ENCODE peak calls at places on chromosomes 7 and 10, in nine cellular contexts. H is right cardiac atrium; L is fibroblast of lung; Q is PC-3; C is astrocyte of the cerebellum; B is IMR-90; D is choroid plexus epithelial cell; E is effector memory CD4-positive, alpha-beta T cell; I is CD8-positive, alpha-beta memory T cell. F is an unnamed sample.

GRCh38 chr10:70587045-70587658 is 15.4 kb downstream of the PRF1 start:
- DNase-seq in I (no peak), D (no peak), Q (no peak), C (no peak), L (no peak), E (no peak), B (no peak), H (no peak), F (no peak)

GRCh38 chr10:29811751-29812427 is 177.1 kb upstream of the SVIL start:
- DNase-seq in D (peak), L (peak), E (no peak), I (no peak), B (peak), H (peak), C (peak), Q (peak), F (no peak)

GRCh38 chr10:43082087-43082486 is 5.2 kb downstream of the RET start:
- DNase-seq in Q (no peak), B (no peak), H (no peak), E (no peak), L (no peak), C (no peak), D (no peak), I (no peak), F (no peak)

GRCh38 chr10:90306187-90306586 is 551.7 kb downstream of the HTR7 start:
- DNase-seq in E (no peak), C (peak), B (peak), H (no peak), L (peak), Q (peak), D (peak), I (no peak), F (no peak)

GRCh38 chr10:8677642-8678041 is 623.2 kb downstream of the GATA3 start:
- DNase-seq in H (no peak), D (no peak), I (no peak), Q (no peak), B (no peak), E (no peak), C (no peak), L (no peak), F (no peak)

GRCh38 chr7:37354661-37355131 is 94.0 kb downstream of the ELMO1 start:
- DNase-seq in E (no peak), B (no peak), C (peak), L (peak), I (no peak), H (peak), D (peak), Q (no peak), F (no peak)

GRCh38 chr7:75638607-75639070 is 100.1 kb downstream of the HIP1 start:
- DNase-seq in L (peak), E (no peak), D (no peak), Q (peak), C (no peak), H (peak), I (no peak), B (peak), F (no peak)

GRCh38 chr7:138854115-138854645 is 56.2 kb upstream of the ATP6V0A4 start:
- DNase-seq in D (peak), I (no peak), E (no peak), L (peak), Q (peak), H (no peak), B (no peak), C (no peak), F (no peak)

GRCh38 chr10:133359554-133359971 is 1.7 kb upstream of the FUOM start:
- DNase-seq in E (peak), B (no peak), I (no peak), H (no peak), D (no peak), L (no peak), C (no peak), Q (peak), F (no peak)

GRCh38 chr10:63213489-63213888 is 80.4 kb downstream of the NRBF2 start:
- DNase-seq in Q (no peak), C (no peak), L (no peak), H (no peak), I (no peak), B (no peak), D (no peak), E (no peak), F (no peak)

GRCh38 chr10:10780746-10781145 is 236.9 kb upstream of the CELF2 start:
- DNase-seq in B (peak), C (no peak), Q (no peak), L (peak), E (no peak), H (no peak), I (no peak), D (peak), F (no peak)

GRCh38 chr7:90459888-90460287 is 9.6 kb upstream of the PTTG1IP2 start:
- DNase-seq in L (no peak), C (no peak), I (no peak), Q (peak), H (no peak), B (peak), E (no peak), D (no peak), F (no peak)

GRCh38 chr10:16599662-16600061 is 78.0 kb upstream of the C1QL3 start:
- DNase-seq in C (no peak), Q (no peak), E (no peak), H (no peak), L (no peak), B (no peak), I (no peak), D (no peak), F (no peak)

GRCh38 chr7:149885191-149886017 is 11.6 kb downstream of the ATP6V0E2 start:
- DNase-seq in B (no peak), I (no peak), Q (no peak), H (no peak), D (peak), E (no peak), L (peak), C (peak), F (no peak)

GRCh38 chr10:99391346-99391745 is 39.1 kb downstream of the GOT1 start:
- DNase-seq in Q (no peak), E (no peak), L (no peak), C (no peak), D (no peak), I (no peak), H (no peak), B (no peak), F (no peak)
- H3K4me3 ChIP-seq in Q (no peak), E (no peak), L (no peak), C (no peak), D (no peak), I (no peak), H (no peak), B (no peak), F (no peak)

DNA sequence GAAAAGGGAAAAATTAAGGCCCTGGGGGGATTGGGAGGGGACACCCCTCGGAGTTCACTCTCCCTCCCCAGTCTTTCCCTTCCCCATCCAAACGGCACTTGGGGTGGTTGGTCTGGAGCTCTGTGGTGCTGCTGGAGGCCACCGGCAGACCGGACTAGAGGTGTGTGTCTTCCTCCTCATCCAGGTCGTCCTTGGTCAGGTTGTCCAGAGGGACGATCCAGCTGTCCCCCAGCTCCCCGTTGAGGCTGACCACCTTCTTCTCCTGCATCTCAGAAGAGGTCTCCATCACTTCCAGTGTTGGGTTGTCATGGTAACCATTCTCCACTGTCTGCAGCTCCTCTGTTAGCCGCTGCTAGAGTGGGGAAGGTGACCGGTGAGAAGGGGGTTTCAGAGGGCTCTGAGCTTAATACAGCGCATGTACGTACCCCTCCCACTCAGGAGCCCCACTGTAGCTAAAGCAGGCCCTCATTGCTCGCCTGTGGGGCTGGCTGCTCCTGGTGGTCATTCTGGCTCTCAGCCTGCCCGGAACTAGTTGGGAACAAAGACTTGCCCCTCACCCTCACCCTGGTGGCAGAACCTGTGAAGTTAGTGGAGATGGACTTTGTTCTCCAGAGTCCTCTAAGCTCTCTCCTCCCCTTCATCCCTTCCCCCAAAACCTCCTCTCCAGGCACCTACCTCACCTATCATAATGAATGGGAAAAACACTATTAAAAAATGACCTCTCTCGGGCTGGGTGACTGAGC is 52.1 kb downstream of the PODXL start:
- DNase-seq in I (no peak), C (no peak), L (no peak), Q (no peak), H (no peak), D (no peak), E (no peak), B (no peak), F (no peak)
- H3K4me3 ChIP-seq in I (no peak), C (no peak), L (no peak), Q (no peak), H (no peak), D (no peak), E (no peak), B (no peak), F (no peak)

DNA sequence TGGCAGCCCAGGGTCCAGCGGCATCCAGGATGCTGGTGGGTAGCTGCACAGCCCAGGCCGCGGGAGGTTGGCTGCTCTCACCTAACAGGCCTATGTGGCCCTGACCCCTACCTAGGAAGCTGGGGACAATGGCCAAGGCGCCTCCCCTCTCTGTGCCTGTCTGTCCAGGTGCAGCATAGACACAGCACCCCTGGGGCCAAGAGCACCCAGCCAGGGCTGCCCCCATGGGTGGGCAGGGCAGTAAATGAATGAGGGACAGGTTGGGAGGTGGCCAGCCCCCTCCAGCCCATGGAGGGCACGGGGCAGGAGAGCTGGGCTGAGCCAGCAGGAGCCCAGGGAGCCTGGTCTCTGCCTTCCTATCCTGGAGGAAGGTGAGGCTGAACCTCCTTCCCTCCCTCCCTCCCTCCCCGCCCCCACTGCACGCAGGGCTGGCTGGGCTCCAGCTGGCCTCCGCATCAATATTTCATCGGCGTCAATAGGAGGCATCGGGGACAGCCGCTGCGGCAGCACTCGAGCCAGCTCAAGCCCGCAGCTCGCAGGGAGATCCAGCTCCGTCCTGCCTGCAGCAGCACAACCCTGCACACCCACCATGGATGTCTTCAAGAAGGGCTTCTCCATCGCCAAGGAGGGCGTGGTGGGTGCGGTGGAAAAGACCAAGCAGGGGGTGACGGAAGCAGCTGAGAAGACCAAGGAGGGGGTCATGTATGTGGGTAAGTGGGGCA is at the start of gene SNCG:
- DNase-seq in Q (no peak), H (peak), I (no peak), D (peak), E (no peak), L (no peak), C (no peak), B (no peak), F (no peak)
- H3K4me3 ChIP-seq in Q (no peak), H (peak), I (no peak), D (no peak), E (no peak), L (no peak), C (no peak), B (no peak), F (no peak)

DNA sequence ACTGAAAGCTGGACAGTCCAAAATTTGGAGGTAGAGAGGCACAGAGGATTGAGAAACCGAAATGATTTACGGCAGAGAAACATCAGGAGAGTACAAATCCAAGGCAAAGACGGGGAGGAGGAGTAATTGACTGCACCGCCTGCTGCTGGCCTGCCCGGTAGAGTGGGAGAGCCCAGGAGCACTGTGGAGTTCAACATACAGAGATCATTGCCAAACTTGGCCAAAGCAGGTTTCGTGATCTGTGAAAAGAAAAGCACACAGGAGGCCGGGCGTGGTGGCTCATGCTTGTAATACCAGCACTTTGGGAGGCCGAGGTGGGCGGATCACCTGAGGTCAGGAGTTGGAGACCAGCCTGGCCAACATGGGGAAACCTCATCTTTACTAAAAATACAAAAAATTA is 306.0 kb upstream of the PFKP start:
- DNase-seq in L (no peak), C (no peak), Q (no peak), H (no peak), B (no peak), D (no peak), E (no peak), I (no peak), F (no peak)
- H3K4me3 ChIP-seq in L (no peak), C (no peak), Q (no peak), H (no peak), B (no peak), D (no peak), E (no peak), I (no peak), F (no peak)

GRCh38 chr7:74106846-74107245 is 23.2 kb downstream of the LIMK1 start:
- DNase-seq in B (no peak), L (no peak), I (no peak), D (no peak), C (no peak), H (no peak), Q (no peak), E (no peak), F (no peak)
- H3K4me3 ChIP-seq in B (no peak), L (no peak), I (no peak), D (no peak), C (no peak), H (no peak), Q (no peak), E (no peak), F (no peak)

GRCh38 chr7:27181795-27182275 is 3.2 kb downstream of the HOXA11 start:
- DNase-seq in H (no peak), B (no peak), C (no peak), D (no peak), I (no peak), L (no peak), E (no peak), Q (no peak), F (no peak)
- H3K4me3 ChIP-seq in H (no peak), B (no peak), C (no peak), D (no peak), I (no peak), L (no peak), E (no peak), Q (peak), F (no peak)

DNA sequence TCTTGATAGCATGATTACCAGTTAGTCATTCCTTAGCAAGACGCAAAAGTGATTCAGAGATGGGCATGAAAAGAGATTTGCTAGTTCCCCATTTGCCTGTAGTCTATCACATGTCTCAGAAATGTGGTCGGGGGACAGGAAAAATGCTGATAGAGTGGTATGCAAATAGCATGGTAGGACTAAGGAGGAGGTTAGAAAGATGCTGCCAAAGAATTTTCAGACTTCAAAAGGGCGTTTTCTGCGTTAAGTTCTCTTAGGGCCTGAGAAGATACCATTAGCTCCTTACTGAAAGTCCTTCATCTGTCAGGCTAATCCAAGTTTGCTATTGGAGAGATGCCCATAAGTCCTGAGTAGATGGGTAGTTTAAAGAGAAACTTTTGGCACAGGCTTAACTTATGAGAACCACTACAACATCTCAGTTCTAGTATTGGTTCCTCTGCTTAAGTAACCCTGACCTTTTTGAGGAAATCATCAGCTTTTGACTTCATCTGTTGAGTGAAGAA is 2.7 kb downstream of the CALD1 start:
- DNase-seq in Q (no peak), E (no peak), I (no peak), D (no peak), C (no peak), B (peak), L (peak), H (no peak), F (no peak)
- H3K4me3 ChIP-seq in Q (no peak), E (no peak), I (no peak), D (peak), C (peak), B (peak), L (peak), H (peak), F (no peak)

DNA sequence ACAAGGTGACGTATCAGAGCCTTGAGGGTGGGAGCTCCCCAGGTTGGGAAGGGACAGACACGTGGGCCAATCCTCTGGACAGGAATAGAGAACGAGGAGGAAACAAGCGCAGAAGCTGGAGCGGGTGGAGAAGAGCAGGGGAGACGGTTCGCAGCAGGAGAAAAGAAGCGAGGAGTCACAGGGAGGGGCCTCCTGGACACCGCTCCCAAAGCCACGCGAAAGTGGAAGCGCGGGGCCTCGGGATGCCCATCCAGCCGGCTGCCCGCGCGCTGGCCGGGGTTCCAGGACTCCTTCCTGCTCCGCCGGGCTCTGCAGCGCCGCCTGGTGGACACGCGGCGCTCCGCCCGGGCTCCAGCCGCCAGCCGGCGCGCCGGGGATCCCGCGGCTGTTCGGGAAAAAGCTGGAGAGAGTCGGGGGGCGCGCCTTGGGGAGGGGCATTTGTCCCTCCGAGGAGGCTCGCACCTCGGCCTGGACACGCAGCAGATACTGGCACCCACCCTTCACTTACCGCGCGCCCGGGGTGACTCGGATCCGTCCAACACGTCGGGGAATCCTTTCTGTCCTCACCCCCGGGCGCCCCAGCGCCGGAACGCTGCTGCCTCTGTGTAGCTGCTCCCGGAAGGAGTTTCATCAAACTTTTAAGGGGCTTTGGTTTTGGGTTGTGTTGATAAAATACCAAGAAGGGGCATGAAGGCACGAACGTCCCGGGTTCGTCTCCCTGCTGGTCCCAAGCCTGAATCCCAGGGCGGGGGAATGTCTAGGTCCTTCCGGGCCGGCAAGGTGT is 6.2 kb downstream of the ZNF503 start:
- DNase-seq in I (no peak), Q (peak), B (peak), E (no peak), D (no peak), H (peak), L (peak), C (no peak), F (no peak)
- H3K4me3 ChIP-seq in I (no peak), Q (peak), B (peak), E (no peak), D (peak), H (peak), L (peak), C (peak), F (no peak)

DNA sequence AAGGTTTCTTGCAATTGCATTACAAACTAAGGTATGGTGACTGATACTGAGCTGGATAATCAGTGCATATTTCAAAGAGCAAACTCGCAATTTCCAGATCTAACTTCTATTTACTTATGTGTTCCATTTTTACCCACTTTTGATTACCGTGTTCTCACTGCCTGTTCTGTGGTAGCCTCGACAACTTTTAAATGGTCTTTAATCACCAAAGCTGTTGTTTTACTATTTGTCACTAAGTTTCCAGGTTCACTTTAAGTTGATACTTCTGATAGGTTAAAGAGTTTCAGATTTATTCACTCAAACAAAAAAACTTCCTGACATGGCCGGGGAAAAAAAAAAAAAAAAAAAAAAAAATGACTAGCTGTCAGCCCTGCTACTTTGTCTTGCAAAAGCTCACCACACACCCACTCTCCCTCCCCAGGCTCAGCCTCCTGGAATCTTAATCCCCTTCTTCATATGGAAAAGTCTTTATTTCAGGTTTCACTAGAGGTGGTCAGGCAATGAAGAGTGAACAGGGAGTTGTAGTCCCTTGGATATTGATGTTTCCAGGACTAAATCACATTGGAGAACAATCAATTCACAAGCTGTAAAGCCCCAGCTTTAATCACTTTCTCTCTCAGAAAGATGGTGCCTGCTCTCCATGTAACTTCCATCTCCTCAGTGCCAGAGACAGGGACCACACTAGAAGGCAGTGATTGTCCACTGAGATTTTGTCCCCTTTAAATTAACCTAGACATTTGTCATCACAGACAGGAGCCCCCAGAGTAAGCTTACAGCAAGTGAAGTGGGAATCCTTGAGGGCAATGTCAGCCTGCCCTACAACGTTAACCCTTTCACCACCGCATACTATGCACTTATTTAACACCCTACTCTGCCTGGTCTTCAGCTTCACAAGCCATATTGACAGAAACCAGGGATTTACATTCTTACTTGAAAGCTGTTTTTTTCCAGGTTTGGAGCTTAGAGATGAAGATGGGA is 749.1 kb upstream of the SORCS1 start:
- DNase-seq in E (no peak), Q (no peak), H (no peak), L (no peak), I (no peak), D (no peak), C (no peak), B (no peak), F (no peak)
- H3K4me3 ChIP-seq in E (no peak), Q (no peak), H (peak), L (no peak), I (no peak), D (no peak), C (no peak), B (no peak), F (no peak)

GRCh38 chr10:119288574-119289001 is 81.2 kb downstream of the GRK5 start:
- DNase-seq in B (no peak), C (no peak), D (no peak), L (no peak), H (no peak), Q (no peak), I (no peak), E (no peak), F (no peak)
- H3K4me3 ChIP-seq in B (no peak), C (no peak), D (no peak), L (no peak), H (no peak), Q (no peak), I (no peak), E (no peak), F (no peak)

F was measured in GM12864.